ENCODE peak calls at places on chromosomes 13 and 19, in nine cellular contexts. N, I, Z, F, S, T, E, J and R are unnamed samples.

GRCh38 chr13:35475131-35475959 is 1.1 kb downstream of the MAB21L1 start:
- DNase-seq in N (peak; percentile 59), I (peak; percentile 79), Z (peak; percentile 31), F (peak; percentile 63), S (peak; percentile 30), T (no peak), E (peak; percentile 28), J (no peak), R (peak; percentile 8)

GRCh38 chr13:106186366-106187030 is 349.0 kb downstream of the EFNB2 start:
- DNase-seq in N (no peak), I (no peak), Z (no peak), F (no peak), S (no peak), T (no peak), E (no peak), J (no peak), R (no peak)

GRCh38 chr19:40139533-40140287 is 49.0 kb upstream of the ZNF780A start:
- DNase-seq in N (no peak), I (no peak), Z (no peak), F (no peak), S (peak; percentile 72), T (no peak), E (peak; percentile 67), J (no peak), R (no peak)

GRCh38 chr19:4556574-4557185 is 2.8 kb downstream of the SEMA6B start:
- DNase-seq in N (peak; percentile 87), I (peak; percentile 96), Z (no peak), F (no peak), S (peak; percentile 26), T (no peak), E (peak; percentile 28), J (no peak), R (peak; percentile 49)

GRCh38 chr19:55461974-55462628 is 659 bp upstream of the ISOC2 start:
- DNase-seq in N (no peak), I (no peak), Z (no peak), F (no peak), S (peak; percentile 50), T (no peak), E (peak; percentile 66), J (no peak), R (no peak)

GRCh38 chr13:98507060-98507797 is 69.7 kb downstream of the STK24 start:
- DNase-seq in N (peak; percentile 75), I (peak; percentile 90), Z (peak; percentile 80), F (peak; percentile 92), S (peak; percentile 55), T (peak; percentile 73), E (peak; percentile 77), J (peak; percentile 61), R (peak; percentile 62)

GRCh38 chr13:46795321-46795720 is 1.6 kb downstream of the ESD start:
- DNase-seq in N (no peak), I (no peak), Z (no peak), F (no peak), S (no peak), T (no peak), E (no peak), J (no peak), R (no peak)

GRCh38 chr19:50703915-50704548 is 15.6 kb downstream of the SHANK1 start:
- DNase-seq in N (peak; percentile 68), I (peak; percentile 83), Z (no peak), F (no peak), S (no peak), T (no peak), E (peak; percentile 9), J (no peak), R (no peak)

GRCh38 chr19:29260477-29261317 is 47.7 kb upstream of the UQCRFS1 start:
- DNase-seq in N (peak; percentile 55), I (peak; percentile 86), Z (no peak), F (no peak), S (no peak), T (no peak), E (peak; percentile 40), J (no peak), R (no peak)

GRCh38 chr19:1259873-1260748 is 9.0 kb upstream of the CIRBP start:
- DNase-seq in N (no peak), I (no peak), Z (no peak), F (no peak), S (no peak), T (no peak), E (no peak), J (no peak), R (peak; percentile 63)

GRCh38 chr13:77374786-77375185 is 47.9 kb upstream of the MYCBP2 start:
- DNase-seq in N (no peak), I (peak; percentile 48), Z (no peak), F (no peak), S (no peak), T (no peak), E (no peak), J (no peak), R (no peak)

GRCh38 chr13:45468676-45469075 is 3.9 kb downstream of the COG3 start:
- DNase-seq in N (no peak), I (no peak), Z (no peak), F (no peak), S (no peak), T (no peak), E (no peak), J (no peak), R (peak; percentile 20)

GRCh38 chr13:73385848-73386247 is 327.0 kb downstream of the KLF5 start:
- DNase-seq in N (no peak), I (no peak), Z (no peak), F (no peak), S (no peak), T (no peak), E (no peak), J (no peak), R (no peak)

GRCh38 chr13:96710166-96710866 is 284.0 kb downstream of the OXGR1 start:
- DNase-seq in N (peak; percentile 42), I (peak; percentile 74), Z (no peak), F (no peak), S (no peak), T (no peak), E (no peak), J (no peak), R (no peak)

GRCh38 chr13:21733475-21734311 is 62.8 kb downstream of the FGF9 start:
- DNase-seq in N (no peak), I (peak; percentile 61), Z (no peak), F (no peak), S (no peak), T (no peak), E (no peak), J (no peak), R (no peak)

GRCh38 chr19:21571316-21571715 is 65.9 kb downstream of the ZNF429 start:
- DNase-seq in N (no peak), I (no peak), Z (no peak), F (no peak), S (no peak), T (no peak), E (no peak), J (no peak), R (no peak)

GRCh38 chr19:21566073-21566472 is 60.7 kb downstream of the ZNF429 start:
- DNase-seq in N (no peak), I (no peak), Z (no peak), F (no peak), S (no peak), T (no peak), E (no peak), J (no peak), R (no peak)

GRCh38 chr19:21574607-21575006 is 69.2 kb downstream of the ZNF429 start:
- DNase-seq in N (no peak), I (no peak), Z (no peak), F (no peak), S (no peak), T (no peak), E (no peak), J (no peak), R (no peak)

GRCh38 chr19:21569497-21569870 is 64.1 kb downstream of the ZNF429 start:
- DNase-seq in N (no peak), I (no peak), Z (no peak), F (no peak), S (no peak), T (peak; percentile 65), E (peak; percentile 69), J (no peak), R (peak; percentile 32)

DNA sequence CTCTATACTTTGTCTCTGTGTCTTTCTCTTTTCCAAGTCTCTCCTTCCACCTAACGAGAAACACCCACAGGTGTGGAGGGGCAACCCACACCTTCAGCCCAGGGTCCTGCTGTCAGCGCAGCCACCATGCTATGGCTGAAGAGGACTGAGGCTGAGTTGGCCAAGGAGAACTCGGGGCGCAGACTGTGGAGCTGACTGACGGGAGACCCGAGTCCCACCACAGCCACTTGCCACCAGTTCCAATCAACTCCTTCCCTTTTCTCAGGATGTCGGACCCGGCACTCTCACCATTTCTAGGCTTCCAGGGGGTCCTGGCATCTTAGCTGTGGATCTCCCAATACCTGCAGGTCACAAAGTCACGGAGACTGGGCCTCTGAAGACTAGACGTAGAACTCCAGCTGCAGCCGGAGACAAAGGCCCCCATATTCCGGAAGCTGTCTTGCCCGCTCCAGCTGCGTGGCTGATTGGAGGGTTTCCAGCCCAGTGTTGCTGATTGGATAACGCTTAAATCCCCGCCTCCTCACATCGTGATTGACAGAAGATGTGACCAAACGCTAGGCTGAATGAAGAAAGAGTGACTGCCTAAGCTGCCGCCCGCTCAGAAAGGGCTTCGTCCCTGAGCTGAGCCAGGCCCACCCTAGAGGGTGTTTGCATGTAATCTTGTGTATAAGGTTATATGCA is 63.6 kb downstream of the ZNF429 start:
- DNase-seq in N (no peak), I (no peak), Z (peak; percentile 94), F (peak; percentile 92), S (no peak), T (peak; percentile 90), E (peak; percentile 96), J (peak; percentile 83), R (peak; percentile 81)
- H3K9me3 ChIP-seq in N (peaks cover 5% of the 10 kb centered on the region), I (peaks cover 73% of the 10 kb centered on the region), Z (no peaks in the 10 kb centered on the region), F (no peaks in the 10 kb centered on the region), S (peaks cover 21% of the 10 kb centered on the region), T (peaks cover 16% of the 10 kb centered on the region), E (no peaks in the 10 kb centered on the region), J (peaks cover 15% of the 10 kb centered on the region), R (peaks cover 34% of the 10 kb centered on the region)

GRCh38 chr13:25881136-25881926 is 170.5 kb downstream of the SHISA2 start:
- DNase-seq in N (no peak), I (no peak), Z (no peak), F (no peak), S (peak; percentile 66), T (no peak), E (peak; percentile 49), J (no peak), R (no peak)
- H3K9me3 ChIP-seq in N (no peaks in the 10 kb centered on the region), I (no peaks in the 10 kb centered on the region), Z (no peaks in the 10 kb centered on the region), F (no peaks in the 10 kb centered on the region), S (no peaks in the 10 kb centered on the region), T (no peaks in the 10 kb centered on the region), E (no peaks in the 10 kb centered on the region), J (no peaks in the 10 kb centered on the region), R (no peaks in the 10 kb centered on the region)

GRCh38 chr19:36564391-36564790 is 8.7 kb downstream of the ZNF529 start:
- DNase-seq in N (no peak), I (no peak), Z (no peak), F (no peak), S (no peak), T (no peak), E (no peak), J (no peak), R (no peak)
- H3K9me3 ChIP-seq in N (peaks cover under 1% of the 10 kb centered on the region), I (peaks cover 96% of the 10 kb centered on the region), Z (no peaks in the 10 kb centered on the region), F (peaks cover 16% of the 10 kb centered on the region), S (peaks cover 95% of the 10 kb centered on the region), T (peaks cover 98% of the 10 kb centered on the region), E (no peaks in the 10 kb centered on the region), J (peaks cover 38% of the 10 kb centered on the region), R (peaks cover 97% of the 10 kb centered on the region)

DNA sequence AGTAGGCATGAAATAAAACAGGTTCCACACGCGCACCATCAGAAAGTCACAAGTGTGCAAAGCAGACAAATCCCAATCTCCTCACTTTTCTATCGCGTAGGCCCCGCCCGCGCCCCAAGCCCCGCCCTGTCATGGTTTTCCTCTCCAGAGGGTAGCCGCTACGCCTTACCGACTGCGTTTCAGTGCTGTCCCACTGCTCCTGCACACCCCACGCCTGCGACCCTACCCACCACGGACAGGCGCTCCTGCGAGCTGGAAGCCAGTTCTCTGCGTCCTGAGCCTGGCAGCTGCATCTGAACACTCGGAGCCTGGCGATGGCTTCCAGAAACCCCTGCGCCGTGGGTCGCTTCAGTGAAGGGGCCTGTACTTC is 379 bp upstream of the ZNF470 start:
- DNase-seq in N (peak; percentile 68), I (no peak), Z (peak; percentile 54), F (peak; percentile 77), S (no peak), T (peak; percentile 68), E (peak; percentile 49), J (peak; percentile 58), R (peak; percentile 47)
- H3K9me3 ChIP-seq in N (no peaks in the 10 kb centered on the region), I (peaks cover 90% of the 10 kb centered on the region), Z (peaks cover 4% of the 10 kb centered on the region), F (peaks cover 18% of the 10 kb centered on the region), S (peaks cover 87% of the 10 kb centered on the region), T (peaks cover 83% of the 10 kb centered on the region), E (peaks cover 3% of the 10 kb centered on the region), J (peaks cover 20% of the 10 kb centered on the region), R (peaks cover 83% of the 10 kb centered on the region)